ENCODE peak calls at places on chromosomes 5 and 9, in four cellular contexts. One of them, this sample, is unnamed. For H3K36me3, the result is how much of the 10 kb centered on the place peaks cover.

GRCh38 chr5:151223447-151224264 is at the start of gene CCDC69:
- DNase-seq in adipocyte: peak
- DNase-seq in neural progenitor cell: peak
- DNase-seq in mammary epithelial cell: peak
- DNase-seq in this sample: peak

GRCh38 chr9:137271696-137272076 is 5.8 kb upstream of the TOR4A start:
- DNase-seq in adipocyte: no peak
- DNase-seq in neural progenitor cell: no peak
- DNase-seq in mammary epithelial cell: no peak
- DNase-seq in this sample: no peak

GRCh38 chr5:142836048-142836447 is 65.9 kb downstream of the ARHGAP26 start:
- DNase-seq in adipocyte: no peak
- DNase-seq in neural progenitor cell: no peak
- DNase-seq in mammary epithelial cell: no peak
- DNase-seq in this sample: no peak

GRCh38 chr9:89448381-89448780 is 49.5 kb downstream of the SEMA4D start:
- DNase-seq in adipocyte: no peak
- DNase-seq in neural progenitor cell: no peak
- DNase-seq in mammary epithelial cell: no peak
- DNase-seq in this sample: no peak

GRCh38 chr5:41790038-41790776 is 80.0 kb downstream of the OXCT1 start:
- DNase-seq in adipocyte: peak
- DNase-seq in neural progenitor cell: no peak
- DNase-seq in mammary epithelial cell: no peak
- DNase-seq in this sample: no peak

GRCh38 chr5:54553659-54554207 is 36.2 kb downstream of the SNX18 start:
- DNase-seq in adipocyte: no peak
- DNase-seq in neural progenitor cell: no peak
- DNase-seq in mammary epithelial cell: no peak
- DNase-seq in this sample: no peak

GRCh38 chr9:116154976-116155699 is 1.5 kb downstream of the PAPPA start:
- DNase-seq in adipocyte: peak
- DNase-seq in neural progenitor cell: peak
- DNase-seq in mammary epithelial cell: no peak
- DNase-seq in this sample: no peak

GRCh38 chr5:124371121-124371706 is 375.2 kb downstream of the ZNF608 start:
- DNase-seq in adipocyte: peak
- DNase-seq in neural progenitor cell: no peak
- DNase-seq in mammary epithelial cell: no peak
- DNase-seq in this sample: no peak

GRCh38 chr5:45109636-45110035 is 300.9 kb downstream of the MRPS30 start:
- DNase-seq in adipocyte: no peak
- DNase-seq in neural progenitor cell: no peak
- DNase-seq in mammary epithelial cell: no peak
- DNase-seq in this sample: no peak

GRCh38 chr9:127927457-127928231 is 2.9 kb downstream of the PIP5KL1 start:
- DNase-seq in adipocyte: no peak
- DNase-seq in neural progenitor cell: peak
- DNase-seq in mammary epithelial cell: peak
- DNase-seq in this sample: no peak

GRCh38 chr5:103890313-103890712 is 327.7 kb upstream of the NUDT12 start:
- DNase-seq in adipocyte: no peak
- DNase-seq in neural progenitor cell: no peak
- DNase-seq in mammary epithelial cell: no peak
- DNase-seq in this sample: no peak

GRCh38 chr5:146107901-146108300 is 2.5 kb upstream of the PLAC8L1 start:
- DNase-seq in adipocyte: peak
- DNase-seq in neural progenitor cell: no peak
- DNase-seq in mammary epithelial cell: no peak
- DNase-seq in this sample: no peak

GRCh38 chr5:169171495-169171894 is 129.4 kb downstream of the SLIT3 start:
- DNase-seq in adipocyte: no peak
- DNase-seq in neural progenitor cell: no peak
- DNase-seq in mammary epithelial cell: no peak
- DNase-seq in this sample: no peak

GRCh38 chr9:120970249-120970648 is 43.7 kb upstream of the TRAF1 start:
- DNase-seq in adipocyte: peak
- DNase-seq in neural progenitor cell: no peak
- DNase-seq in mammary epithelial cell: no peak
- DNase-seq in this sample: no peak

GRCh38 chr9:135012166-135012565 is 75.3 kb upstream of the OLFM1 start:
- DNase-seq in adipocyte: no peak
- DNase-seq in neural progenitor cell: no peak
- DNase-seq in mammary epithelial cell: no peak
- DNase-seq in this sample: no peak

GRCh38 chr5:68332546-68332945 is 117.0 kb downstream of the PIK3R1 start:
- DNase-seq in adipocyte: no peak
- DNase-seq in neural progenitor cell: no peak
- DNase-seq in mammary epithelial cell: peak
- DNase-seq in this sample: no peak

GRCh38 chr5:78841767-78842166 is 143.3 kb downstream of the ARSB start:
- DNase-seq in adipocyte: no peak
- DNase-seq in neural progenitor cell: no peak
- DNase-seq in mammary epithelial cell: no peak
- DNase-seq in this sample: no peak

GRCh38 chr5:127705120-127705892 is 2.1 kb downstream of the CCDC192 start:
- DNase-seq in adipocyte: peak
- DNase-seq in neural progenitor cell: no peak
- DNase-seq in mammary epithelial cell: peak
- DNase-seq in this sample: peak

GRCh38 chr5:170368593-170368992 is 20.6 kb downstream of the KCNMB1 start:
- DNase-seq in adipocyte: no peak
- DNase-seq in neural progenitor cell: no peak
- DNase-seq in mammary epithelial cell: no peak
- DNase-seq in this sample: no peak

GRCh38 chr5:19241690-19242089 is 746.3 kb downstream of the CDH18 start:
- DNase-seq in adipocyte: no peak
- DNase-seq in neural progenitor cell: no peak
- DNase-seq in mammary epithelial cell: peak
- DNase-seq in this sample: no peak

GRCh38 chr5:74042559-74043357 is 416.8 kb downstream of the ARHGEF28 start:
- DNase-seq in adipocyte: peak
- DNase-seq in neural progenitor cell: no peak
- DNase-seq in mammary epithelial cell: peak
- DNase-seq in this sample: no peak

GRCh38 chr9:79149585-79149984 is 422.2 kb upstream of the TLE4 start:
- DNase-seq in adipocyte: no peak
- DNase-seq in neural progenitor cell: no peak
- DNase-seq in mammary epithelial cell: no peak
- DNase-seq in this sample: no peak

GRCh38 chr9:79155308-79155707 is 416.5 kb upstream of the TLE4 start:
- DNase-seq in adipocyte: no peak
- DNase-seq in neural progenitor cell: no peak
- DNase-seq in mammary epithelial cell: peak
- DNase-seq in this sample: no peak

GRCh38 chr9:79152306-79152705 is 419.5 kb upstream of the TLE4 start:
- DNase-seq in adipocyte: no peak
- DNase-seq in neural progenitor cell: no peak
- DNase-seq in mammary epithelial cell: no peak
- DNase-seq in this sample: no peak

GRCh38 chr9:79154806-79155205 is 417.0 kb upstream of the TLE4 start:
- DNase-seq in adipocyte: peak
- DNase-seq in neural progenitor cell: no peak
- DNase-seq in mammary epithelial cell: no peak
- DNase-seq in this sample: no peak
- H3K36me3 ChIP-seq in adipocyte: under half
- H3K36me3 ChIP-seq in neural progenitor cell: under half
- H3K36me3 ChIP-seq in mammary epithelial cell: under half
- H3K36me3 ChIP-seq in this sample: under half

GRCh38 chr5:148406406-148406805 is 22.6 kb downstream of the FBXO38 start:
- DNase-seq in adipocyte: no peak
- DNase-seq in neural progenitor cell: no peak
- DNase-seq in mammary epithelial cell: no peak
- DNase-seq in this sample: no peak

GRCh38 chr5:148408092-148408491 is 24.3 kb downstream of the FBXO38 start:
- DNase-seq in adipocyte: peak
- DNase-seq in neural progenitor cell: no peak
- DNase-seq in mammary epithelial cell: no peak
- DNase-seq in this sample: no peak

GRCh38 chr5:148401604-148402003 is 17.8 kb downstream of the FBXO38 start:
- DNase-seq in adipocyte: peak
- DNase-seq in neural progenitor cell: no peak
- DNase-seq in mammary epithelial cell: no peak
- DNase-seq in this sample: no peak

GRCh38 chr5:148398698-148399121 is 15.0 kb downstream of the FBXO38 start:
- DNase-seq in adipocyte: no peak
- DNase-seq in neural progenitor cell: no peak
- DNase-seq in mammary epithelial cell: no peak
- DNase-seq in this sample: no peak

GRCh38 chr5:148403344-148403743 is 19.6 kb downstream of the FBXO38 start:
- DNase-seq in adipocyte: no peak
- DNase-seq in neural progenitor cell: no peak
- DNase-seq in mammary epithelial cell: no peak
- DNase-seq in this sample: no peak
- H3K36me3 ChIP-seq in adipocyte: half or more
- H3K36me3 ChIP-seq in neural progenitor cell: under half
- H3K36me3 ChIP-seq in mammary epithelial cell: under half
- H3K36me3 ChIP-seq in this sample: under half

GRCh38 chr9:97366476-97366875 is 45.4 kb upstream of the TDRD7 start:
- DNase-seq in adipocyte: no peak
- DNase-seq in neural progenitor cell: no peak
- DNase-seq in mammary epithelial cell: no peak
- DNase-seq in this sample: no peak
- H3K36me3 ChIP-seq in adipocyte: under half
- H3K36me3 ChIP-seq in neural progenitor cell: under half
- H3K36me3 ChIP-seq in mammary epithelial cell: under half
- H3K36me3 ChIP-seq in this sample: under half

GRCh38 chr5:177437623-177438022 is 9.0 kb upstream of the PRR7 start:
- DNase-seq in adipocyte: no peak
- DNase-seq in neural progenitor cell: no peak
- DNase-seq in mammary epithelial cell: no peak
- DNase-seq in this sample: no peak
- H3K36me3 ChIP-seq in adipocyte: under half
- H3K36me3 ChIP-seq in neural progenitor cell: under half
- H3K36me3 ChIP-seq in mammary epithelial cell: under half
- H3K36me3 ChIP-seq in this sample: under half

DNA sequence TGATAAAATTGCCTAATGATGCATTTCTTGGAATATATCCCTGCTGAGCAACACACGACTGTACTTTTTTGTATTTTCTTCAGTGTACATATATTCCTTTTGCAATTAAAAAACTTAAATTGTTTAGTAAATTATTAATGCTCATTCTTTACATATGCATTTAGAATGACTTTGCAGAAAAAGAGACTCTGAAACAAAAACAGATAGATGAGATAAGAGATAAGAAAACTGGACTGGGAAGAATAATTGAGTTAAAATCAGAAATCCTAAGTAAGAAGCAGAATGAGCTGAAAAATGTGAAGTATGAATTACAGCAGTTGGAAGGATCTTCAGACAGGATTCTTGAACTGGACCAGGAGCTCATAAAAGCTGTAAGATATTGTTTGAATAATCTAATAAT is 32.7 kb downstream of the RAD50 start:
- DNase-seq in adipocyte: peak
- DNase-seq in neural progenitor cell: no peak
- DNase-seq in mammary epithelial cell: no peak
- DNase-seq in this sample: no peak
- H3K36me3 ChIP-seq in adipocyte: half or more
- H3K36me3 ChIP-seq in neural progenitor cell: under half
- H3K36me3 ChIP-seq in mammary epithelial cell: under half
- H3K36me3 ChIP-seq in this sample: under half

DNA sequence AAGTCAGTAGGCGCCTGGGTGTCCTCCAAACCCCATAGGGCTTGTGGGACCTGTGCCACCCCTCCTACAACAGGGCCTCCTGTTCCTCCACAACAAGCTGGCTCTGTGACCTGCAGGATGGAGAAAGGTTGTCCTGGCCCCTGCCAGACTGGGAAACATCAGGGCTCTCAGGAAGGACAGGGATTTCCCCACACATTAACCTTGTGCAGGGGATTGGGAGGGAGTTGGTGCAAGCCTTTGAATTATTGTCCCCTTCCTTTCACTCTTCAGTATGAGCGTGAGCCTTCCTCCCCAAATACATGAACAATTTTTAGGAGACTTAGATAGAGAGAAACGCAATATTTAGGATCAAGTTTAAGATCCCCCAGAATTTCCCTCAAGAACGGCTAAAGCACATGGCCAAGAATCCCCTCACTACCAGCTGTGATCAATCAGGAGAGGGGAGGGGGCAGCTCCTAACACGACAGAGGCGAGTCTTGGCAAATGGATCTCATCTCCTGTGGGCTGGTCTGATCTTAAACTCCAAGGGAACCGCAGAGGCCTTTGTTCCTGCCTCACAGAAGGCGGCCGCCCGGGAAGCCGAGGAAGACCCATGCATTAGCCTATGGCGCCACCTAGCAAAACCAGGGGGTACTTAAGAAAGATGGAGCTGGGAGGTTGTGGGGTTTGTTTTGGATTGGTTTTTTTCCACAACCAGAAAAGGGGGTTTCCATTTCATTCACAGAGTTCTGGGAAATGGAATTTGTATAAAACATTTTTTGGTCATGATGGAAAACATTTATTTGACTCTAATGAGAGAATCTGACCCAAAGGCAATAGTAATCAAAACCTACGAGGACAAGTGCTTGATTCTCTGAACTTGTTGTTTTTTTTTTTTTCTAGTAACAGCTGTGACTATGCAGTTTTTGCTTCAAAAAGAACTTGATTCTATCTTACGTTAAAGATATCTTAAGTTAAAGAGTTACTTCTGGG is 36.1 kb upstream of the OSMR start:
- DNase-seq in adipocyte: peak
- DNase-seq in neural progenitor cell: peak
- DNase-seq in mammary epithelial cell: peak
- DNase-seq in this sample: peak
- H3K36me3 ChIP-seq in adipocyte: under half
- H3K36me3 ChIP-seq in neural progenitor cell: under half
- H3K36me3 ChIP-seq in mammary epithelial cell: under half
- H3K36me3 ChIP-seq in this sample: under half

DNA sequence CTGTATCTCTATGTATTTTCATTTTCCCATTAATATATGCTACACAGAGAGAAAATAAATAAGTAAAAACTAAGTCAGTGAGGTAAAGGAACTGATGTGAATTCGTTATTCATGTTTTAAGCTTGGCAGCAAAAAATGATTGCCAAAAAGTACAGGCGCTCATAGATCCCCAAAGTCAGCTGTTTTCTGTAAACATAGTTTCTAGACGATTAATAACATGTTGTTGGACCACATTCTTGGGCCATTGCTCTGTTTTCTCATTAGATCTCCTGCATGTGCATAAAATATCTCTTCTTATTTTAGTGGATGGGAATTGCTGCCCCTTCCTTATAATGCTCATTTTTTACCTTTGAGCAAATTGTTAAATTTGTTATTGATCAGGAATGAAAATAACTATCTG is 215.2 kb downstream of the TLE1 start:
- DNase-seq in adipocyte: no peak
- DNase-seq in neural progenitor cell: no peak
- DNase-seq in mammary epithelial cell: no peak
- DNase-seq in this sample: no peak
- H3K36me3 ChIP-seq in adipocyte: under half
- H3K36me3 ChIP-seq in neural progenitor cell: under half
- H3K36me3 ChIP-seq in mammary epithelial cell: under half
- H3K36me3 ChIP-seq in this sample: under half